ENCODE peak calls at places on chromosomes 2 and 18, in four cellular contexts. A is tibial artery, X is colonic mucosa, D is heart right ventricle. R is an unnamed sample.

GRCh38 chr2:227473019-227473461 is 1.1 kb downstream of the AGFG1 start:
- DNase-seq in D (no peak), X (no peak), A (no peak), R (no peak)

GRCh38 chr2:23900927-23901322 is 26.0 kb downstream of the ATAD2B start:
- DNase-seq in D (no peak), A (no peak), X (peak), R (no peak)

GRCh38 chr2:26971911-26972786 is 1.7 kb downstream of the MAPRE3 start:
- DNase-seq in A (no peak), D (no peak), X (no peak), R (peak)

GRCh38 chr2:226891780-226892590 is 56.1 kb downstream of the RHBDD1 start:
- DNase-seq in D (no peak), X (no peak), A (no peak), R (no peak)

GRCh38 chr2:173568054-173568453 is 213.4 kb downstream of the CDCA7 start:
- DNase-seq in A (no peak), D (peak), X (peak), R (no peak)

GRCh38 chr18:22912835-22913234 is 20.3 kb upstream of the RBBP8 start:
- DNase-seq in X (no peak), A (no peak), D (no peak), R (no peak)

GRCh38 chr18:991441-991840 is 86.8 kb downstream of the ADCYAP1 start:
- DNase-seq in A (no peak), D (no peak), X (no peak), R (no peak)

GRCh38 chr18:62281684-62282083 is 43.4 kb upstream of the TNFRSF11A start:
- DNase-seq in X (no peak), D (no peak), A (no peak), R (no peak)

GRCh38 chr2:219658861-219659260 is 31.4 kb downstream of the SLC4A3 start:
- DNase-seq in D (no peak), X (no peak), A (no peak), R (no peak)

GRCh38 chr2:221448086-221448856 is 123.8 kb downstream of the EPHA4 start:
- DNase-seq in A (no peak), D (no peak), X (no peak), R (no peak)

GRCh38 chr2:127597046-127597983 is 48.6 kb upstream of the GPR17 start:
- DNase-seq in X (no peak), A (no peak), D (no peak), R (no peak)
- H3K27ac ChIP-seq in X (no peak), A (no peak), D (no peak), R (no peak)

DNA sequence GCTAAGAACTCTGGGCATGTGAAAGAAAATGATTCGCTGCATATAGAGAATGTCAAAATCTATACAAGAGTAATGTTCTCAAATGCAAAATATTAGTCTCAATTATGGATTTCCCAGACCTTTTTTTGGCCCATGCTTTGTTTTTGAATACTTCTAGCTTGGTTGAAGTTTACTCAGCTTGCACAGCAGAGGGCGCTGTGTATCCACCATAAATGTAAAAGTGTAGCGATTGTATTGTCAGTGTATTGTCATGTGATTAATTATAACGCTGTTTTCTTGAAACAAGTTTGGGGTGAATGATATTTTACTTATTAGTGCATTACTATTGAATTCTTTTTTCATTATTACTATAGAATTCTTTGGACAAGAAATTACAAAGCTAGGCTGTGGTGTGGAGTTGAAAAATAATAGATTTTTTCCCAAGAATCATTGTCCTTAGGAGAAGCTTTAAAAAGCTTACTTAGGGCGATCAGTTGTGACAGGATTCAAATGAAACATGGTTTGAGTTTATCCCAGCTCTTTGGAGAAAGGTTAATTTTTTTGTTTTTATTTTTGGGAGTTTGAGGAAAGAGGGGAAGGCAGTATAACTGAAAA is 98.3 kb downstream of the PIK3C3 start:
- DNase-seq in A (no peak), X (peak), D (peak), R (no peak)
- TF ChIP-seq CTCF in A (peak), X (peak), D (peak), R (peak)

DNA sequence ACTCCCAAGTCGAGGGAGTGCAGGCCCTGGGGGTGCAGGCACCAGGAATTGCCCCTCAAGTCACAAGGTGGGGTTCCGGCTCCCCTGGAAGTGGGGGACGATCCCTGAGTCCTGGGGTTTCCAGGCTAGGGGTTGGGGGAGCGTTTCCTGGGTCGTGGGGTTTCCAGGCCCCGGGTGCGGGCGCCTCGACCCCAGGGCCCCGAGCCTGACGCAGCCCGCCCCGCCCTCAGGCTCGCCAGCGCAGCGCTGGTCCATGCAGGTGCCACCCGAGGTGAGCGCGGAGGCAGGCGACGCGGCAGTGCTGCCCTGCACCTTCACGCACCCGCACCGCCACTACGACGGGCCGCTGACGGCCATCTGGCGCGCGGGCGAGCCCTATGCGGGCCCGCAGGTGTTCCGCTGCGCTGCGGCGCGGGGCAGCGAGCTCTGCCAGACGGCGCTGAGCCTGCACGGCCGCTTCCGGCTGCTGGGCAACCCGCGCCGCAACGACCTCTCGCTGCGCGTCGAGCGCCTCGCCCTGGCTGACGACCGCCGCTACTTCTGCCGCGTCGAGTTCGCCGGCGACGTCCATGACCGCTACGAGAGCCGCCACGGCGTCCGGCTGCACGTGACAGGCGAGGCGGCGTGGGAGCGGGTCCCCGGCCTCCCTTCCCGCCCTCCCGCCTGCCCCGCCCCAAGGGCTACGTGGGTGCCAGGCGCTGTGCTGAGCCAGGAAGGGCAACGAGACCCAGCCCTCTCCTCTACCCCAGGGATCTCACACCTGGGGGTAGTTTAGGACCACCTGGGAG is 12.0 kb downstream of the SIGLEC15 start:
- DNase-seq in X (peak), A (no peak), D (peak), R (no peak)
- H3K4me3 ChIP-seq in X (peak), A (peak), D (peak), R (peak)

DNA sequence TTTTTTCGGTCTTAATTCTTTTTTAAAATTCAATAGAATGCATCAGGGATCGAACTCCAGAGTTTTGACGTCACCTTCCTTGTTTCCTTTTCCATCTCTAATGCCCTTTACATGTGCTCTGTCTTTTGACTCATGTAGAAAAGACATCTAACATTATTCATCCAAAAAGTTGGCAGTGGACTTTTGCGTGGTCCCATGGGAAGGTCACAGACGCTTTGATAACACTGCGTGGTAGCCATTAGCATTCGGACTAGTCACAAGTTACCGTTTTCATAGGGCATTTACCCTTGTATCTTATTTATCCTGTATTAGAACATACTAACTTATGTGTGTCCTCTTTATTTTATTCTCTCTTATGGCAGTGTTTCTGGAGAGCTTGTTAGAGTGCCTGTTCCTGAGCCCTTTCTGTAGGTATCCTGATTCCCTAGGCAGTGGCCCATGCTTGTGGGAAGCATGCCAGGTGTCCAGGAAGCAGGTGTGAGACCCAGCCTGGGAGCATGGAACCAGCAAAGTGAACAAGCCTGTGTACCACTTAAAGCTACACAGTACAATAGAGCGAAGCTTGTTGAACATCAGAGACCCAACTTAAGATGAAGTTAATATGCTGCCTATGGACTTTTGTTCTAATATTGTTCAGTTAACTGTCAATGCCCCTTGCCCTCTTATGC is 73.6 kb upstream of the RBM44 start:
- DNase-seq in A (peak), X (peak), D (no peak), R (peak)
- H3K27ac ChIP-seq in A (peak), X (peak), D (peak), R (no peak)

GRCh38 chr2:240564571-240565266 is 3.6 kb upstream of the RNPEPL1 start:
- DNase-seq in A (peak), X (peak), D (no peak), R (peak)
- TF ChIP-seq CTCF in A (no peak), X (no peak), D (no peak), R (no peak)

DNA sequence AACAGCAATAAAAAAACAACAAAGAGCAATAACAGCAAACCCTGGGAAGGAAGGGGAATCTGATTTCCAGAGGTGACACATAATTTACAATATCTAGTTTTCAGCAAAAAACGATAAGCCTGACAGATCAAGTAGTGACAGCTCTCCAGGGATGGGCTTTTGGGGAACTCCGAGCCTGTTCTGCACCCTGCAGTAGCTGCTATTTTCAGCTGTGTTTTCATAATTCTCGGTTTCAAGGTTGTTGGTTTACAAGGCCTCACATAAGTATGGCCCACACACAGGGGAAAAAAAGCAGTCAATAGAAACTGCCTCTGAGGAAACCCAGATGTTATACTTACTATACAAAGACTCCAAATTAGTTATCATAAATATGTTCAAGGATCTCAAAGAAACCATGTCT is 67.7 kb upstream of the CTLA4 start:
- DNase-seq in D (no peak), A (no peak), X (no peak), R (no peak)
- H3K4me3 ChIP-seq in D (no peak), A (no peak), X (no peak), R (no peak)

GRCh38 chr18:49172246-49172645 is 221.5 kb upstream of the SMAD7 start:
- DNase-seq in A (no peak), D (no peak), X (no peak), R (no peak)

GRCh38 chr18:49175071-49175470 is 224.3 kb upstream of the SMAD7 start:
- DNase-seq in X (no peak), A (no peak), D (no peak), R (no peak)

GRCh38 chr18:49177071-49177470 is 226.3 kb upstream of the SMAD7 start:
- DNase-seq in A (no peak), D (no peak), X (no peak), R (no peak)

GRCh38 chr18:49175476-49175875 is 224.7 kb upstream of the SMAD7 start:
- DNase-seq in A (no peak), D (no peak), X (no peak), R (no peak)

DNA sequence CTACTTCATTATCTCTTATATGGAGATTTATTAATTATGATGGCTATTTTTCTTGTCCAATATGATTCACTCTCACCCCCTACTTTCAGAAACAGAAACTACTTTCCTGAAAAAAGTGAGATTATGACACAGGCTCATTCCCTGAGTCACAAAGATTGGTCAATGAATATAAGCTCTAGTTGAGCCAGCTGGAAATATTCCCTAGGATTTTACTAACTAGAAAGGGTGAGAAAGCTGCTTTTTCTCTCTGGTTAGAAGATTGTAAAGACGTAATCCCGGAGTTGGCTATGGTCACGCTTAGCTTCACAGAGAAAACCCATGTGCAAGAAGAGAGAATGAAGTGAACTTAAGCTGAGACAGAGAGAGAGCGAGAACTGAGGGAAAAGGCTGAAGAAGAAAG is 223.7 kb upstream of the SMAD7 start:
- DNase-seq in D (no peak), X (no peak), A (no peak), R (no peak)
- H3K27ac ChIP-seq in D (no peak), X (no peak), A (no peak), R (no peak)